ENCODE peak calls at places on chromosome 15, in six cellular contexts. X is A549, E is NCI-H460, Y is nucleus accumbens, I is brain microvascular endothelial cell, W is left ventricle myocardium superior. A is an unnamed sample.

GRCh38 chr15:91342091-91342490 is 242.0 kb downstream of the SV2B start:
- DNase-seq in I (no peak), E (no peak), Y (no peak), W (no peak), X (no peak), A (no peak)

GRCh38 chr15:40252438-40253178 is 13.7 kb downstream of the PAK6 start:
- DNase-seq in W (peak; percentile 61), E (no peak), X (no peak), I (no peak), Y (no peak), A (peak; percentile 18)

GRCh38 chr15:27582741-27583400 is 516.2 kb downstream of the OCA2 start:
- DNase-seq in X (no peak), I (no peak), W (no peak), Y (no peak), E (no peak), A (no peak)

GRCh38 chr15:90994059-90994416 is 297 bp downstream of the PRC1 start:
- DNase-seq in Y (no peak), I (no peak), E (no peak), X (no peak), W (peak; percentile 43), A (no peak)

GRCh38 chr15:36808401-36809160 is 229.2 kb downstream of the CDIN1 start:
- DNase-seq in Y (no peak), X (peak; percentile 13), W (no peak), E (no peak), I (peak; percentile 20), A (no peak)

GRCh38 chr15:40421246-40422157 is 15.9 kb downstream of the IVD start:
- DNase-seq in W (peak; percentile 89), X (peak; percentile 63), Y (peak; percentile 48), E (peak; percentile 62), I (peak; percentile 35), A (peak; percentile 73)

GRCh38 chr15:70775160-70775559 is 11.8 kb upstream of the UACA start:
- DNase-seq in I (peak; percentile 88), E (no peak), X (peak; percentile 36), W (no peak), Y (no peak), A (no peak)

GRCh38 chr15:100651253-100651652 is 48.9 kb downstream of the ASB7 start:
- DNase-seq in X (peak; percentile 15), I (peak; percentile 12), W (no peak), E (no peak), Y (no peak), A (no peak)

GRCh38 chr15:31463521-31464102 is 137.0 kb downstream of the KLF13 start:
- DNase-seq in I (no peak), Y (no peak), E (no peak), W (no peak), X (no peak), A (no peak)

GRCh38 chr15:48459571-48460461 is 128.6 kb downstream of the DUT start:
- DNase-seq in X (peak; percentile 42), Y (no peak), I (peak; percentile 76), E (no peak), W (no peak), A (no peak)

GRCh38 chr15:83733691-83734090 is 79.8 kb downstream of the ADAMTSL3 start:
- DNase-seq in W (no peak), I (no peak), Y (no peak), E (no peak), X (no peak), A (no peak)

GRCh38 chr15:92527197-92527596 is 128.4 kb downstream of the FAM174B start:
- DNase-seq in W (peak; percentile 55), E (no peak), I (no peak), X (no peak), Y (no peak), A (no peak)

GRCh38 chr15:62547584-62547983 is 382.5 kb upstream of the C2CD4B start:
- DNase-seq in W (peak; percentile 41), I (no peak), Y (no peak), E (no peak), X (no peak), A (no peak)

GRCh38 chr15:64681424-64682024 is 93.9 kb downstream of the RBPMS2 start:
- DNase-seq in X (peak; percentile 86), I (peak; percentile 57), Y (peak; percentile 22), W (no peak), E (peak; percentile 75), A (peak; percentile 11)

GRCh38 chr15:36400936-36401585 is 178.4 kb upstream of the CDIN1 start:
- DNase-seq in X (no peak), E (no peak), W (no peak), I (no peak), Y (no peak), A (no peak)

GRCh38 chr15:98425173-98425572 is 223.2 kb upstream of the IGF1R start:
- DNase-seq in X (no peak), I (no peak), W (no peak), E (no peak), Y (no peak), A (no peak)

GRCh38 chr15:96701876-96702275 is 371.4 kb downstream of the NR2F2 start:
- DNase-seq in E (no peak), Y (no peak), X (no peak), I (no peak), W (no peak), A (no peak)

GRCh38 chr15:77620297-77620696 is 12.4 kb downstream of the LINGO1 start:
- DNase-seq in E (no peak), I (no peak), Y (no peak), X (no peak), W (no peak), A (no peak)

GRCh38 chr15:75228787-75229186 is 27.1 kb downstream of the C15orf39 start:
- DNase-seq in I (no peak), X (no peak), E (no peak), W (no peak), Y (no peak), A (no peak)

A was measured in immature natural killer cell.